ENCODE peak calls at places on chromosomes 6 and 20, in seven cellular contexts. A is dorsolateral prefrontal cortex, L is breast epithelium, F is brain microvascular endothelial cell, D is pancreas, S is HCT116, O is caudate nucleus. U is an unnamed sample.

GRCh38 chr20:48205786-48206185 is 420.5 kb upstream of the SULF2 start:
- DNase-seq in D (no peak), A (no peak), S (no peak), O (no peak), L (no peak), F (no peak), U (no peak)

GRCh38 chr6:157203312-157203744 is 120.0 kb downstream of the TMEM242 start:
- DNase-seq in O (no peak), D (peak; percentile 67), S (no peak), F (no peak), A (no peak), L (no peak), U (no peak)

GRCh38 chr6:126527016-126527606 is 187.2 kb downstream of the CENPW start:
- DNase-seq in L (no peak), F (no peak), D (no peak), O (no peak), S (no peak), A (no peak), U (no peak)

GRCh38 chr6:25060522-25060921 is 124.8 kb upstream of the RIPOR2 start:
- DNase-seq in F (no peak), O (no peak), L (no peak), D (no peak), S (no peak), A (no peak), U (no peak)

GRCh38 chr6:49549691-49550412 is 616 bp upstream of the C6orf141 start:
- DNase-seq in O (no peak), L (no peak), D (no peak), A (no peak), F (no peak), S (no peak), U (no peak)

GRCh38 chr20:59835448-59836395 is 97.7 kb downstream of the SYCP2 start:
- DNase-seq in L (peak; percentile 47), O (no peak), D (no peak), F (peak; percentile 38), S (no peak), A (peak; percentile 58), U (no peak)

GRCh38 chr20:38127011-38127621 is 38.0 kb downstream of the TGM2 start:
- DNase-seq in D (peak; percentile 38), O (no peak), F (peak; percentile 76), A (no peak), S (peak; percentile 26), L (no peak), U (no peak)

GRCh38 chr6:170555305-170555704 is 1.1 kb downstream of the TBP start:
- DNase-seq in A (no peak), L (no peak), O (no peak), D (no peak), S (no peak), F (no peak), U (no peak)

GRCh38 chr6:116840091-116840490 is 11.2 kb upstream of the GPRC6A start:
- DNase-seq in L (no peak), S (no peak), D (no peak), A (no peak), F (peak; percentile 78), O (no peak), U (no peak)

GRCh38 chr20:44856847-44857448 is 28.6 kb upstream of the YWHAB start:
- DNase-seq in F (no peak), D (no peak), O (no peak), A (no peak), S (no peak), L (no peak), U (no peak)

GRCh38 chr6:20907486-20908071 is 373.3 kb downstream of the CDKAL1 start:
- DNase-seq in L (no peak), D (peak; percentile 14), F (no peak), A (no peak), O (no peak), S (no peak), U (no peak)

GRCh38 chr20:51910202-51911050 is 108.1 kb upstream of the SALL4 start:
- DNase-seq in F (peak; percentile 18), L (no peak), O (no peak), S (no peak), D (no peak), A (no peak), U (no peak)

GRCh38 chr6:11779308-11780096 is 899 bp upstream of the ADTRP start:
- DNase-seq in A (peak; percentile 74), S (no peak), O (no peak), D (no peak), F (no peak), L (no peak), U (no peak)

GRCh38 chr6:46035242-46035641 is 19.6 kb upstream of the CLIC5 start:
- DNase-seq in S (no peak), F (no peak), A (no peak), L (no peak), D (no peak), O (no peak), U (no peak)

GRCh38 chr6:125884656-125885055 is 71.9 kb upstream of the HINT3 start:
- DNase-seq in O (no peak), F (no peak), A (no peak), D (no peak), L (no peak), S (no peak), U (no peak)

GRCh38 chr6:19841181-19841580 is 4.0 kb downstream of the ID4 start:
- DNase-seq in A (no peak), S (no peak), F (no peak), D (no peak), O (no peak), L (no peak), U (no peak)

GRCh38 chr20:3702992-3703391 is 9.4 kb downstream of the SIGLEC1 start:
- DNase-seq in L (no peak), A (no peak), F (no peak), O (no peak), S (no peak), D (no peak), U (no peak)

GRCh38 chr6:32692019-32692418 is 25.6 kb upstream of the HLA-DQB1 start:
- DNase-seq in L (no peak), O (no peak), S (peak; percentile 42), A (no peak), F (no peak), D (peak; percentile 17), U (no peak)

GRCh38 chr6:5084787-5085637 is at the start of gene PPP1R3G:
- DNase-seq in D (peak; percentile 31), O (no peak), A (no peak), F (peak; percentile 35), S (no peak), L (no peak), U (no peak)

GRCh38 chr6:5084192-5084786 is 852 bp upstream of the PPP1R3G start:
- DNase-seq in D (no peak), S (no peak), O (no peak), F (no peak), A (no peak), L (no peak), U (no peak)

GRCh38 chr6:5087389-5087788 is 2.2 kb downstream of the PPP1R3G start:
- DNase-seq in S (no peak), F (no peak), O (no peak), A (no peak), D (peak; percentile 38), L (no peak), U (no peak)

GRCh38 chr6:5086294-5086890 is 1.3 kb downstream of the PPP1R3G start:
- DNase-seq in A (no peak), O (no peak), D (no peak), F (no peak), L (no peak), S (no peak), U (no peak)

GRCh38 chr6:5085638-5086293 is 625 bp downstream of the PPP1R3G start:
- DNase-seq in D (no peak), F (no peak), O (no peak), S (no peak), L (no peak), A (no peak), U (no peak)
- H3K27ac ChIP-seq in D (no peak overlapping the region), F (no peak overlapping the region), O (peak overlapping the region; percentile 36), S (no peak overlapping the region), L (peak overlapping the region; percentile 94), A (peak overlapping the region; percentile 53), U (no peak overlapping the region)

DNA sequence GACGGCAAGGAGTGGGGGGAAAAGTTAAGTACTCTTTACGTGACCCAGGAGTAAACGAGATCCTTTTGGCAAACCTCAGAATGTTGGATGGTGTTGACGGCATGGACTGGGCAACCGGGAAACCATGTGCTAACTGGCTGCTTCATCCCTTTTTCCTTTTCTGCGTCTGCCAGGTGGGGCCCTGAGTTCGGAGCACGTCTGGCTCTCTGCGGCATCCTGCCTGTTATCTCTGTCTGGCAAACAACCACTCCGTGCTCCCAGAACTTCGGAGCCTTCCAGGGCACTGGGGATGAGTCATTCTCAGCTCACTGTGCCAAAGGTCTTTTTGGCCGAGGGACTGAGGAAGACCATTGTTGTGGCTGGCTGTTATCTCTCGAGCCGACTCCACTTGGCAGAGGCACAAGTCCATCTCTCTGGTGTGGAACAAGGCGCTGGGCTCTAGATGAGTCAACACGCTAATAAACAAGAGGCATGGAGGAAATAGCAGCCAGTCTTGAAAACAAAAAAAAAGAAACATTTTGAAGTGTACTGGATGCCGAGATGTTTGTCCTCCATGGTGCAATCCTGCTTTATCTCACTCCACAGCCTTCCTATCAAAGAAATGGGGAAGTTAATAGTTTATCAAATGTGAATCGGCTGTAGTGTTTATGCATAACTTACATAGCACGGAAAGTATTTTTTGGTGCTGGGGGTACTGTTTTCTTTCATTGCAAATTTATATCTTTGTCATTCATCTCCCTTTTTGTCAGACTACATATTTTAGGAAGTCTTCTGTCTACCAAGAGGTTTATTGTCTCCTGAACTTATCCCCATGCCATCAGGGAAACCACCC is 64.6 kb upstream of the TXNDC5 start:
- DNase-seq in D (peak; percentile 55), O (peak; percentile 18), F (peak; percentile 96), S (peak; percentile 95), A (peak; percentile 86), L (peak; percentile 80), U (peak; percentile 44)
- H3K27ac ChIP-seq in D (no peak overlapping the region), O (peak overlapping the region; percentile 81), F (no peak overlapping the region), S (no peak overlapping the region), A (peak overlapping the region; percentile 77), L (peak overlapping the region; percentile 65), U (no peak overlapping the region)

GRCh38 chr6:150417247-150417646 is 48.4 kb downstream of the IYD start:
- DNase-seq in S (no peak), A (no peak), O (no peak), F (no peak), L (no peak), D (no peak), U (no peak)

GRCh38 chr6:150420428-150420827 is 51.6 kb downstream of the IYD start:
- DNase-seq in S (no peak), F (no peak), A (no peak), D (no peak), L (no peak), O (no peak), U (no peak)

GRCh38 chr6:150417899-150418824 is 49.4 kb downstream of the IYD start:
- DNase-seq in D (no peak), L (no peak), S (peak; percentile 88), A (no peak), O (no peak), F (peak; percentile 69), U (peak; percentile 48)

GRCh38 chr6:150420926-150421325 is 52.1 kb downstream of the IYD start:
- DNase-seq in O (no peak), L (no peak), D (no peak), S (no peak), A (no peak), F (no peak), U (no peak)

GRCh38 chr6:150418825-150419594 is 50.2 kb downstream of the IYD start:
- DNase-seq in L (no peak), D (peak; percentile 53), A (no peak), F (peak; percentile 53), O (no peak), S (peak; percentile 61), U (no peak)
- H3K27ac ChIP-seq in L (peak overlapping the region; percentile 86), D (no peak overlapping the region), A (no peak overlapping the region), F (peak overlapping the region; percentile 77), O (no peak overlapping the region), S (peak overlapping the region; percentile 50), U (peak overlapping the region; percentile 58)

GRCh38 chr6:15854378-15854777 is 191.6 kb upstream of the DTNBP1 start:
- DNase-seq in O (no peak), L (no peak), D (no peak), F (no peak), A (no peak), S (no peak), U (no peak)
- H3K27ac ChIP-seq in O (no peak overlapping the region), L (no peak overlapping the region), D (no peak overlapping the region), F (no peak overlapping the region), A (no peak overlapping the region), S (no peak overlapping the region), U (no peak overlapping the region)